ENCODE peak calls at places on chromosomes 2 and 18, in four cellular contexts. One of them, this sample, is unnamed.

GRCh38 chr2:9630001-9630749 is 622 bp downstream of the YWHAQ start:
- DNase-seq in left ventricle myocardium inferior: peak; percentile 82
- DNase-seq in AG09319: no peak
- DNase-seq in MV-4-11: peak; percentile 35
- DNase-seq in this sample: peak; percentile 88

GRCh38 chr2:96580771-96581170 is 44.2 kb downstream of the ARID5A start:
- DNase-seq in left ventricle myocardium inferior: no peak
- DNase-seq in MV-4-11: no peak
- DNase-seq in AG09319: no peak
- DNase-seq in this sample: no peak

GRCh38 chr18:8391068-8391467 is 218.2 kb upstream of the RAB12 start:
- DNase-seq in AG09319: no peak
- DNase-seq in MV-4-11: no peak
- DNase-seq in left ventricle myocardium inferior: no peak
- DNase-seq in this sample: no peak

GRCh38 chr18:79803611-79804051 is 5.9 kb downstream of the KCNG2 start:
- DNase-seq in left ventricle myocardium inferior: no peak
- DNase-seq in MV-4-11: no peak
- DNase-seq in AG09319: no peak
- DNase-seq in this sample: no peak

GRCh38 chr2:15990151-15991101 is 50.1 kb downstream of the MYCN start:
- DNase-seq in AG09319: no peak
- DNase-seq in left ventricle myocardium inferior: no peak
- DNase-seq in MV-4-11: no peak
- DNase-seq in this sample: no peak

GRCh38 chr2:134465228-134465627 is 211.4 kb downstream of the MGAT5 start:
- DNase-seq in MV-4-11: no peak
- DNase-seq in AG09319: no peak
- DNase-seq in left ventricle myocardium inferior: no peak
- DNase-seq in this sample: no peak

GRCh38 chr2:30569991-30570390 is 122.9 kb downstream of the LCLAT1 start:
- DNase-seq in AG09319: no peak
- DNase-seq in MV-4-11: no peak
- DNase-seq in left ventricle myocardium inferior: no peak
- DNase-seq in this sample: no peak

GRCh38 chr18:80247403-80247916 is at the start of gene PARD6G:
- DNase-seq in MV-4-11: peak; percentile 56
- DNase-seq in left ventricle myocardium inferior: peak; percentile 85
- DNase-seq in AG09319: peak; percentile 16
- DNase-seq in this sample: peak; percentile 90

GRCh38 chr2:148660999-148661398 is 16.4 kb downstream of the EPC2 start:
- DNase-seq in MV-4-11: peak; percentile 34
- DNase-seq in AG09319: no peak
- DNase-seq in left ventricle myocardium inferior: no peak
- DNase-seq in this sample: no peak

GRCh38 chr2:144950874-144951560 is 431.1 kb upstream of the ZEB2 start:
- DNase-seq in left ventricle myocardium inferior: no peak
- DNase-seq in MV-4-11: no peak
- DNase-seq in AG09319: peak; percentile 45
- DNase-seq in this sample: peak; percentile 48

GRCh38 chr18:7417742-7418141 is 149.4 kb upstream of the PTPRM start:
- DNase-seq in AG09319: no peak
- DNase-seq in left ventricle myocardium inferior: no peak
- DNase-seq in MV-4-11: no peak
- DNase-seq in this sample: peak; percentile 44

GRCh38 chr2:1881502-1881901 is 137.2 kb upstream of the PXDN start:
- DNase-seq in MV-4-11: no peak
- DNase-seq in AG09319: no peak
- DNase-seq in left ventricle myocardium inferior: no peak
- DNase-seq in this sample: no peak

GRCh38 chr2:43102366-43103092 is 123.9 kb downstream of the ZFP36L2 start:
- DNase-seq in MV-4-11: no peak
- DNase-seq in AG09319: no peak
- DNase-seq in left ventricle myocardium inferior: peak; percentile 77
- DNase-seq in this sample: no peak

GRCh38 chr2:28810384-28811285 is at the start of gene SPDYA:
- DNase-seq in left ventricle myocardium inferior: peak; percentile 74
- DNase-seq in MV-4-11: peak; percentile 65
- DNase-seq in AG09319: no peak
- DNase-seq in this sample: peak; percentile 85

GRCh38 chr2:86105252-86105968 is at the start of gene POLR1A:
- DNase-seq in AG09319: peak; percentile 85
- DNase-seq in MV-4-11: peak; percentile 91
- DNase-seq in left ventricle myocardium inferior: peak; percentile 88
- DNase-seq in this sample: peak; percentile 97

GRCh38 chr18:54906636-54907180 is 52.6 kb downstream of the CCDC68 start:
- DNase-seq in MV-4-11: no peak
- DNase-seq in left ventricle myocardium inferior: no peak
- DNase-seq in AG09319: no peak
- DNase-seq in this sample: no peak

GRCh38 chr2:43075054-43075593 is 151.3 kb downstream of the ZFP36L2 start:
- DNase-seq in AG09319: peak; percentile 93
- DNase-seq in MV-4-11: no peak
- DNase-seq in left ventricle myocardium inferior: peak; percentile 81
- DNase-seq in this sample: peak; percentile 95

GRCh38 chr2:124325667-124326425 is 300.8 kb downstream of the CNTNAP5 start:
- DNase-seq in MV-4-11: no peak
- DNase-seq in AG09319: no peak
- DNase-seq in left ventricle myocardium inferior: no peak
- DNase-seq in this sample: no peak

GRCh38 chr18:34709104-34709503 is 994 bp upstream of the DTNA start:
- DNase-seq in left ventricle myocardium inferior: no peak
- DNase-seq in MV-4-11: peak; percentile 87
- DNase-seq in AG09319: peak; percentile 56
- DNase-seq in this sample: peak; percentile 29

GRCh38 chr18:48817021-48817461 is 133.7 kb downstream of the SMAD7 start:
- DNase-seq in AG09319: no peak
- DNase-seq in MV-4-11: no peak
- DNase-seq in left ventricle myocardium inferior: no peak
- DNase-seq in this sample: no peak